ENCODE peak calls at places on chromosomes 1 and 21, in ten cellular contexts. F is AG10803, P is dorsolateral prefrontal cortex, I is nephron progenitor cell, C is body of pancreas, W is ascending aorta, X is HL-60, Z is fibroblast of the aortic adventitia, V is endothelial cell, L is omental fat pad. G is an unnamed sample.

GRCh38 chr1:226948051-226948450 is 8.0 kb downstream of the COQ8A start:
- DNase-seq in F (no peak), P (no peak), I (no peak), C (no peak), W (peak), X (no peak), Z (no peak), V (no peak), L (no peak), G (no peak)

GRCh38 chr1:200329208-200329882 is 80.5 kb downstream of the ZNF281 start:
- DNase-seq in F (no peak), P (no peak), I (no peak), C (no peak), W (no peak), X (no peak), Z (no peak), V (no peak), L (no peak), G (no peak)

GRCh38 chr1:226607821-226608220 is 59.3 kb downstream of the STUM start:
- DNase-seq in F (no peak), P (no peak), I (no peak), C (no peak), W (no peak), X (no peak), Z (no peak), V (no peak), L (no peak), G (no peak)

GRCh38 chr1:234768569-234769283 is 158.7 kb upstream of the IRF2BP2 start:
- DNase-seq in F (no peak), P (no peak), I (no peak), C (no peak), W (peak), X (no peak), Z (no peak), V (no peak), L (no peak), G (no peak)

GRCh38 chr1:222195857-222196256 is 352.0 kb downstream of the HHIPL2 start:
- DNase-seq in F (no peak), P (no peak), I (no peak), C (no peak), W (no peak), X (no peak), Z (no peak), V (no peak), L (no peak), G (no peak)

GRCh38 chr1:202807926-202808757 is at the start of gene KDM5B:
- DNase-seq in F (peak), P (peak), I (peak), C (peak), W (peak), X (peak), Z (peak), V (peak), L (peak), G (peak)

GRCh38 chr1:87765686-87766085 is 437.0 kb downstream of the LMO4 start:
- DNase-seq in F (peak), P (no peak), I (no peak), C (no peak), W (no peak), X (no peak), Z (peak), V (no peak), L (no peak), G (no peak)

GRCh38 chr21:44742418-44743153 is 31.2 kb upstream of the TSPEAR start:
- DNase-seq in F (no peak), P (no peak), I (no peak), C (no peak), W (no peak), X (no peak), Z (peak), V (no peak), L (no peak), G (no peak)

GRCh38 chr1:186178426-186179043 is 196.5 kb downstream of the TPR start:
- DNase-seq in F (no peak), P (no peak), I (no peak), C (no peak), W (no peak), X (no peak), Z (no peak), V (no peak), L (no peak), G (no peak)

GRCh38 chr1:40774266-40774998 is 9.2 kb upstream of the KCNQ4 start:
- DNase-seq in F (no peak), P (no peak), I (peak), C (peak), W (no peak), X (no peak), Z (peak), V (peak), L (no peak), G (peak)

GRCh38 chr1:214404571-214405213 is 123.7 kb downstream of the SMYD2 start:
- DNase-seq in F (no peak), P (no peak), I (no peak), C (no peak), W (no peak), X (no peak), Z (no peak), V (no peak), L (no peak), G (no peak)

GRCh38 chr1:233905416-233906051 is 1.1 kb downstream of the SLC35F3 start:
- DNase-seq in F (no peak), P (peak), I (no peak), C (no peak), W (no peak), X (no peak), Z (no peak), V (peak), L (no peak), G (no peak)

GRCh38 chr1:112172294-112172882 is 182.9 kb upstream of the KCND3 start:
- DNase-seq in F (peak), P (no peak), I (peak), C (peak), W (no peak), X (peak), Z (peak), V (peak), L (no peak), G (no peak)

GRCh38 chr21:22297575-22297974 is 1299.4 kb downstream of the NCAM2 start:
- DNase-seq in F (no peak), P (no peak), I (no peak), C (no peak), W (no peak), X (no peak), Z (no peak), V (no peak), L (no peak), G (no peak)

GRCh38 chr1:155984341-155984740 is 6.0 kb upstream of the ARHGEF2 start:
- DNase-seq in F (no peak), P (no peak), I (no peak), C (no peak), W (no peak), X (no peak), Z (no peak), V (no peak), L (no peak), G (no peak)

GRCh38 chr1:11838349-11839272 is 9.0 kb downstream of the NPPA start:
- DNase-seq in F (peak), P (peak), I (peak), C (peak), W (peak), X (peak), Z (peak), V (peak), L (peak), G (peak)

GRCh38 chr1:110610741-110611286 is 4.7 kb upstream of the KCNA2 start:
- DNase-seq in F (no peak), P (no peak), I (no peak), C (no peak), W (peak), X (no peak), Z (no peak), V (no peak), L (no peak), G (no peak)

GRCh38 chr1:47444578-47445465 is 7.0 kb downstream of the FOXD2 start:
- DNase-seq in F (no peak), P (no peak), I (peak), C (peak), W (no peak), X (no peak), Z (no peak), V (peak), L (no peak), G (peak)

GRCh38 chr1:111789077-111789476 is 33.4 kb downstream of the DDX20 start:
- DNase-seq in F (peak), P (no peak), I (no peak), C (no peak), W (no peak), X (peak), Z (no peak), V (no peak), L (no peak), G (no peak)

GRCh38 chr1:205287723-205288122 is 33.8 kb downstream of the NUAK2 start:
- DNase-seq in F (no peak), P (no peak), I (no peak), C (no peak), W (no peak), X (no peak), Z (no peak), V (no peak), L (no peak), G (no peak)

GRCh38 chr21:35436899-35437298 is 387.8 kb upstream of the RUNX1 start:
- DNase-seq in F (no peak), P (no peak), I (no peak), C (no peak), W (no peak), X (no peak), Z (no peak), V (no peak), L (no peak), G (no peak)

GRCh38 chr1:93729502-93729901 is 47.9 kb upstream of the BCAR3 start:
- DNase-seq in F (no peak), P (no peak), I (no peak), C (no peak), W (no peak), X (no peak), Z (no peak), V (no peak), L (no peak), G (no peak)

GRCh38 chr1:154972517-154973343 is 1.8 kb upstream of the CKS1B start:
- DNase-seq in F (peak), P (no peak), I (peak), C (peak), W (peak), X (no peak), Z (peak), V (peak), L (no peak), G (no peak)

GRCh38 chr1:46077669-46078068 is 54.8 kb downstream of the PIK3R3 start:
- DNase-seq in F (peak), P (no peak), I (no peak), C (no peak), W (no peak), X (no peak), Z (no peak), V (no peak), L (no peak), G (no peak)

GRCh38 chr1:43313771-43314170 is 13.0 kb downstream of the TIE1 start:
- DNase-seq in F (no peak), P (peak), I (no peak), C (no peak), W (no peak), X (no peak), Z (no peak), V (no peak), L (no peak), G (no peak)

GRCh38 chr1:109250454-109251276 is 1.3 kb downstream of the CELSR2 start:
- DNase-seq in F (no peak), P (peak), I (no peak), C (no peak), W (no peak), X (no peak), Z (no peak), V (no peak), L (no peak), G (no peak)

GRCh38 chr1:230620666-230621065 is 21.6 kb upstream of the COG2 start:
- DNase-seq in F (no peak), P (no peak), I (no peak), C (no peak), W (no peak), X (no peak), Z (no peak), V (no peak), L (no peak), G (no peak)

GRCh38 chr1:3431266-3431665 is 23.2 kb upstream of the ARHGEF16 start:
- DNase-seq in F (no peak), P (no peak), I (peak), C (no peak), W (no peak), X (no peak), Z (no peak), V (peak), L (no peak), G (no peak)

GRCh38 chr1:3432306-3432705 is 22.2 kb upstream of the ARHGEF16 start:
- DNase-seq in F (no peak), P (no peak), I (no peak), C (no peak), W (no peak), X (no peak), Z (no peak), V (no peak), L (no peak), G (no peak)

GRCh38 chr1:3430406-3430805 is 24.1 kb upstream of the ARHGEF16 start:
- DNase-seq in F (no peak), P (no peak), I (no peak), C (no peak), W (no peak), X (no peak), Z (no peak), V (no peak), L (no peak), G (no peak)

GRCh38 chr1:3430820-3431219 is 23.6 kb upstream of the ARHGEF16 start:
- DNase-seq in F (no peak), P (no peak), I (no peak), C (no peak), W (no peak), X (no peak), Z (no peak), V (no peak), L (no peak), G (no peak)

GRCh38 chr1:3431686-3432085 is 22.8 kb upstream of the ARHGEF16 start:
- DNase-seq in F (no peak), P (no peak), I (no peak), C (no peak), W (no peak), X (no peak), Z (no peak), V (no peak), L (no peak), G (no peak)
- TF ChIP-seq CTCF in F (no peak), P (no peak), I (no peak), C (no peak), W (no peak), X (no peak), Z (no peak), V (no peak), L (no peak), G (no peak)

GRCh38 chr1:62175568-62176179 is 19.0 kb upstream of the L1TD1 start:
- DNase-seq in F (peak), P (no peak), I (peak), C (peak), W (no peak), X (no peak), Z (peak), V (peak), L (no peak), G (no peak)
- TF ChIP-seq CTCF in F (peak), P (peak), I (peak), C (peak), W (peak), X (peak), Z (peak), V (peak), L (no peak), G (no peak)

GRCh38 chr1:182628657-182629056 is 24.5 kb upstream of the RGS16 start:
- DNase-seq in F (no peak), P (no peak), I (no peak), C (no peak), W (no peak), X (no peak), Z (no peak), V (no peak), L (no peak), G (no peak)
- TF ChIP-seq CTCF in F (no peak), P (no peak), I (no peak), C (no peak), W (no peak), X (no peak), Z (no peak), V (no peak), L (no peak), G (no peak)

DNA sequence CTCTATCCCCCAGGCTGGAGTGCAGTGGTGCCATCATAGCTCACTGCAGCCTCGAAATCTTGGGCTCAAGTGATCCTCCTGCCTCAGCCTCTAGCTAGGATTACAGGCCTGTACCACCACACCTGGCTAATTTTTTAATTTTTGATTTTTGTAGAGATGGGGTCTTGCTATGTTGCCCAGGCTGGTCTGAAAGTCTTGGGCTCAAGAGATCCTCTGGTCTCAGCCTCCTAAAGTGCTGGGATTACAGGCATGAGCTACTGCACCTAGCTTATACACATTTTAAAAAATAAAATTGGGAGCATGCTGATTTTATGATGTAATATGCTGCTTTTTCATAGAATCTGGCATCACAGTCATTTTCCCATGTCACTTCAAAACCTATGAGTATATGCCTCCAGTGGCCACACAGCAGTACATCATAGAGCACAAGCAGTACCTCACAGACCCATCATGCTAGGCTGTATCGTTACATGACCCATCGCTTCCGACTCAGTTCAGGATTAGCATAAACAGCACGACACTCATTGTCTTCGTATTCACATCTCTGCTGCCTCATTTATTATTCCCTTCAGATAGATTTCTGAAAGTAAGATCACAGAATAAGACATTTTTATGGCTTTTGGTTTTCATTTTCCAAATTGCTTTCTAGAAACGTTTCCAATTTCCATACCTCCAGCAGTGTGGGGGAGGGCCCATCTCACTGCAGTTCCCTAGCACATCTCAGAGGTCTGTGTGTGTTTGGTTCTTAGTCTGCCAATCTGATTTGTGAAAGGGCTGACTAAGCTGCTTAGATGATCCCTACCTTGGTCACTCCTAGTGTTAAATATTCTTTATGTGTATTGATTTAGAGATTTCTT is 36.0 kb upstream of the CCSAP start:
- DNase-seq in F (no peak), P (no peak), I (no peak), C (no peak), W (no peak), X (peak), Z (no peak), V (no peak), L (no peak), G (no peak)
- TF ChIP-seq CTCF in F (no peak), P (no peak), I (no peak), C (no peak), W (no peak), X (no peak), Z (peak), V (no peak), L (no peak), G (no peak)

GRCh38 chr21:46096596-46096981 is 1.3 kb upstream of the COL6A2 start:
- DNase-seq in F (no peak), P (no peak), I (no peak), C (no peak), W (no peak), X (no peak), Z (no peak), V (peak), L (peak), G (no peak)

GRCh38 chr21:46098303-46099141 is 610 bp downstream of the COL6A2 start:
- DNase-seq in F (no peak), P (no peak), I (peak), C (peak), W (peak), X (no peak), Z (peak), V (peak), L (peak), G (peak)

GRCh38 chr21:46096997-46097825 is 701 bp upstream of the COL6A2 start:
- DNase-seq in F (no peak), P (no peak), I (no peak), C (peak), W (peak), X (no peak), Z (no peak), V (peak), L (peak), G (peak)

GRCh38 chr21:46099476-46099875 is 1.6 kb downstream of the COL6A2 start:
- DNase-seq in F (peak), P (no peak), I (no peak), C (peak), W (peak), X (no peak), Z (peak), V (peak), L (peak), G (peak)

DNA sequence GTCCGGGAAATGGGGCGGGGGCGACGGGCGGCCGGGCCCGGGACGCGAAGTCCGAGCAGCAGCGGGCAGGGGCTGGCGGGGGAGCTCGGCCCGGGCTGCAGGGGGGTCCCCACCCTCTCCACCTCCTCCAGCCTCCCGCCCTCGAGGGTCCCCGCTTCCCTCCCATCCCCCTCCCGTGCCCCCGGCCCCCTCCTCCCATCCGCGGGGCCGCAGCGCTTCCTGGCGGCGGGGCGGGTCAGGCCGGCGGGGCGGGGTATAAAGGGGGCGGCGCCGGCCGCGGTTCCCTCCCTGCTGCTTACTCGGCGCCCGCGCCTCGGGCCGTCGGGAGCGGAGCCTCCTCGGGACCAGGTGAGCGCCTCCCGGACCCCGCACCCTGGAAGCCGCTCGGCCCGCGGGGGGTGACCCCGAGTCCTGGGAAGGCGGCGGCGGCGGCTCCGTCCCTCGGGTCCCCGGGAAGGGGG is at the start of gene COL6A2:
- DNase-seq in F (peak), P (no peak), I (peak), C (peak), W (peak), X (no peak), Z (peak), V (peak), L (peak), G (peak)
- TF ChIP-seq CTCF in F (no peak), P (no peak), I (no peak), C (no peak), W (peak), X (no peak), Z (peak), V (peak), L (no peak), G (no peak)

GRCh38 chr21:26732442-26733221 is 112.6 kb downstream of the ADAMTS1 start:
- DNase-seq in F (peak), P (peak), I (peak), C (peak), W (no peak), X (no peak), Z (peak), V (peak), L (no peak), G (no peak)
- TF ChIP-seq CTCF in F (peak), P (peak), I (peak), C (peak), W (peak), X (peak), Z (peak), V (peak), L (no peak), G (no peak)

GRCh38 chr1:53196485-53197271 is at the start of gene CPT2:
- DNase-seq in F (peak), P (peak), I (peak), C (peak), W (peak), X (peak), Z (peak), V (peak), L (peak), G (peak)
- TF ChIP-seq CTCF in F (peak), P (peak), I (no peak), C (peak), W (no peak), X (no peak), Z (peak), V (no peak), L (no peak), G (no peak)

G was measured in activated B cell treated with CpG ODN at 0.5 μM for 24 hours.